ENCODE peak calls at places on chromosomes 4 and X, in nine cellular contexts. E, O, L, C, H, W, T, X and D are unnamed samples.

GRCh38 chr4:110414590-110414989 is 61.4 kb upstream of the ENPEP start:
- DNase-seq in H (no peak), T (no peak), C (no peak), L (no peak), E (no peak), W (no peak), X (no peak), O (no peak), D (no peak)

GRCh38 chr4:56062527-56062926 is 113.8 kb downstream of the CEP135 start:
- DNase-seq in C (no peak), X (no peak), W (no peak), T (no peak), H (no peak), O (no peak), L (no peak), E (no peak), D (no peak)

GRCh38 chr4:66091801-66092200 is 421.5 kb upstream of the EPHA5 start:
- DNase-seq in X (no peak), O (no peak), L (no peak), E (no peak), T (no peak), W (no peak), H (no peak), C (no peak), D (no peak)

GRCh38 chr4:138790993-138791392 is 224.6 kb upstream of the NOCT start:
- DNase-seq in E (no peak), T (no peak), H (no peak), L (no peak), W (no peak), C (no peak), O (no peak), X (no peak), D (no peak)

GRCh38 chr4:17941731-17942130 is 79.8 kb downstream of the LCORL start:
- DNase-seq in H (no peak), L (no peak), W (no peak), X (no peak), T (no peak), O (no peak), C (no peak), E (no peak), D (no peak)

GRCh38 chrX:40146471-40147398 is 49.0 kb upstream of the BCOR start:
- DNase-seq in W (no peak), X (peak), O (peak), E (no peak), H (peak), C (no peak), L (peak), T (no peak), D (no peak)

GRCh38 chr4:2963185-2964076 is at the start of the genes GRK4 and NOP14:
- DNase-seq in T (peak), X (peak), H (peak), W (peak), E (peak), L (peak), C (peak), O (peak), D (peak)

GRCh38 chr4:141569141-141569540 is 67.2 kb upstream of the IL15 start:
- DNase-seq in E (no peak), C (no peak), T (no peak), O (no peak), L (peak), X (no peak), W (no peak), H (no peak), D (no peak)

GRCh38 chrX:135520553-135521404 is at the start of gene INTS6L:
- DNase-seq in H (peak), W (peak), L (peak), X (peak), O (peak), T (peak), E (peak), C (peak), D (peak)